ENCODE peak calls at places on chromosomes 2 and 18, in four cellular contexts. M is endodermal cell, G is pancreas, A is uterus. Q is an unnamed sample.
A peak's percentile ranks its signal among the peaks of the same experiment; 100 is the strongest.

GRCh38 chr2:240480834-240481623 is 45.6 kb downstream of the GPC1 start:
- DNase-seq in G (no peak), A (no peak), M (peak; percentile 36), Q (no peak)

GRCh38 chr2:236642584-236643291 is 73.1 kb downstream of the ACKR3 start:
- DNase-seq in G (no peak), A (peak; percentile 96), M (peak; percentile 66), Q (peak; percentile 86)

GRCh38 chr2:61763605-61764034 is 90.2 kb downstream of the FAM161A start:
- DNase-seq in G (peak; percentile 85), M (no peak), A (peak; percentile 81), Q (peak; percentile 81)

GRCh38 chr18:36325846-36326245 is 28.3 kb downstream of the FHOD3 start:
- DNase-seq in G (no peak), A (no peak), M (no peak), Q (no peak)

GRCh38 chr2:164777847-164778246 is 63.8 kb downstream of the COBLL1 start:
- DNase-seq in G (no peak), A (no peak), M (no peak), Q (no peak)

GRCh38 chr2:234995332-234996007 is 43.7 kb downstream of the SH3BP4 start:
- DNase-seq in A (no peak), M (no peak), G (no peak), Q (no peak)

GRCh38 chr18:29181151-29181901 is 1004.4 kb upstream of the CDH2 start:
- DNase-seq in G (no peak), A (peak; percentile 53), M (no peak), Q (no peak)

GRCh38 chr2:172909454-172909853 is 166.2 kb upstream of the MAP3K20 start:
- DNase-seq in M (no peak), G (no peak), A (no peak), Q (no peak)

GRCh38 chr2:25306767-25307368 is 34.9 kb downstream of the DNMT3A start:
- DNase-seq in A (no peak), G (no peak), M (no peak), Q (peak; percentile 57)

GRCh38 chr2:160269365-160269764 is 69.3 kb upstream of the ITGB6 start:
- DNase-seq in G (no peak), A (peak; percentile 22), M (no peak), Q (no peak)

GRCh38 chr18:63905361-63905760 is 2.4 kb upstream of the SERPINB10 start:
- DNase-seq in A (no peak), G (no peak), M (no peak), Q (no peak)

GRCh38 chr2:74391209-74391579 is 11.1 kb upstream of the DCTN1 start:
- DNase-seq in A (no peak), M (no peak), G (no peak), Q (no peak)

GRCh38 chr2:48723125-48723524 is 32.4 kb downstream of the LHCGR start:
- DNase-seq in G (no peak), A (no peak), M (no peak), Q (no peak)

GRCh38 chr18:3059272-3059671 is 46.3 kb upstream of the LPIN2 start:
- DNase-seq in M (no peak), A (no peak), G (no peak), Q (no peak)

GRCh38 chr18:5890606-5891360 is 4.5 kb downstream of the TMEM200C start:
- DNase-seq in G (peak; percentile 53), M (peak; percentile 87), A (no peak), Q (peak; percentile 29)

GRCh38 chr2:12931211-12931844 is 214.6 kb downstream of the TRIB2 start:
- DNase-seq in G (no peak), A (peak; percentile 28), M (no peak), Q (no peak)

GRCh38 chr2:71073475-71073874 is 5.0 kb downstream of the NAGK start:
- DNase-seq in A (no peak), M (peak; percentile 17), G (no peak), Q (no peak)

GRCh38 chr2:71072492-71072891 is 4.0 kb downstream of the NAGK start:
- DNase-seq in G (no peak), M (peak; percentile 21), A (no peak), Q (no peak)

GRCh38 chr2:71069376-71069775 is 928 bp downstream of the NAGK start:
- DNase-seq in G (no peak), A (no peak), M (no peak), Q (no peak)

GRCh38 chr2:71070294-71071025 is 2.0 kb downstream of the NAGK start:
- DNase-seq in M (peak; percentile 78), G (peak; percentile 41), A (no peak), Q (no peak)

GRCh38 chr2:71071681-71072398 is 3.4 kb downstream of the NAGK start:
- DNase-seq in G (no peak), M (peak; percentile 52), A (no peak), Q (peak; percentile 23)
- H3K36me3 ChIP-seq in G (peaks cover 11% of the 10 kb centered on the region), M (peaks cover 62% of the 10 kb centered on the region), A (no peaks in the 10 kb centered on the region), Q (peaks cover 43% of the 10 kb centered on the region)

GRCh38 chr2:127675335-127676261 is at the start of gene LIMS2:
- DNase-seq in G (no peak), M (peak; percentile 82), A (peak; percentile 70), Q (peak; percentile 68)
- TF ChIP-seq CTCF in G (no peak), M (peak; percentile 27), A (peak; percentile 28), Q (peak; percentile 45)

DNA sequence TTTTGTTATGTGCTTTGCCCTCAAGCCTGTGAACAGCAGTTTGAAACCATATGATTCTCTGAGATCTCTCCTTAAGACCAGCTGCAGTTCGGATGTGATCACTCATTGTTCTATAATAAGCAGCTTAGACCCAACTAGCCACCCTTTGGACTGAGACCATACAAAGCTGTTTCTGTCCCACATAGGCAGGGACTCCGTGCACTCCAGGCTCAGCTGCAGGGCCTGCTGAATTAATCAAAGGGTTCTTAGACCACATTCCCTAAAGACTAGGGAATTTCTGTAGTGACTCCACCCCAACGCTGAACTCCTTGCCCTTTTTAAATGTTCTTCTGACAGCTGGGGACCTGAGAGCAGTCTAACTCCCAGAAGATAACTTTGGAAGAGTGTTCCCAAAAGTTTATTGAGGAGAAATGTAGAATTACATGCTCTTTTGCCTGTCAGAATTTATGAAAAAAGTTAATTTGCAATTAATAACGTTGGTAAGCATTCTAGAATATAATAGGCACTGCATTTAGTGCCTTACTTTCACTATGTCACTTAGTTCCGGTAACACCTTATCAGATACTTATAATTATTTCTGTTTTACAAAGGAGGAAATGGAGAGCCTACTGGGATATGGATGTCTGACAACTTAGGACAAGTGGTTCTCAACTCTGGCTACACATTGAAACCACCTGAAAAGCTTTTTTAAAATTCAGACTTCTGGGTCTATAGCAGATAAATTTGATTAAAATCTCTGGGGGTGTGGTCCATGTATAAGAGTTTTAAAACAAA is 42.3 kb downstream of the GULP1 start:
- DNase-seq in A (no peak), G (no peak), M (no peak), Q (peak; percentile 26)
- H3K27ac ChIP-seq in A (no peak overlapping the region), G (no peak overlapping the region), M (peak overlapping the region; percentile 70), Q (peak overlapping the region; percentile 69)

DNA sequence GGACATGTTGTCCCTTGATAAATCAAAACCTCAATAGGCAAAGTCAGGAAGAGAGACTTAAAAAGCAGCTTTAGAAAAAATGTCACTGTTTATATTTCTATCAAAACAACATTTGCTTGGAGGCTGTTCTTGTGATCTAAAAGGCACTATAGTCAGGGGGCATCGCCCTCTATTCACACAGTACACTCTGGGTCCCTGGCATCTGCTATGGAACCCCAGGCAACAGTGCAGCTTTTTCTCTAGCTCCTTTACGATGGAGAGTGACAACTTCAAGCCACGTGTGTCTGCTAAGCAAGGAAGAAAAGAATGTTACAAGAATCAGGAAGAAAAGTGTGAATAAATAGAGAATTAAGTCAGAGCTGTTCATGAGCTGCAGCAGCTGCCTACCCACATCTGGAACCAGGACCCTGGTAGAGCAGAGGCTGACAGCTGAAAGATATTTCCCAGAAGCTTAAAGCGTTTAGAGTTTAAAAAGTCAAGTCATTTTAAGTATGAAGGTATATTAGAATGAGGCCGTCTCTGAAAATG is 11.2 kb downstream of the RND3 start:
- DNase-seq in G (no peak), A (no peak), M (no peak), Q (no peak)
- H3K36me3 ChIP-seq in G (no peaks in the 10 kb centered on the region), A (no peaks in the 10 kb centered on the region), M (no peaks in the 10 kb centered on the region), Q (peaks cover 12% of the 10 kb centered on the region)

GRCh38 chr2:199612509-199613130 is 154.9 kb upstream of the SATB2 start:
- DNase-seq in A (no peak), G (no peak), M (no peak), Q (no peak)
- TF ChIP-seq CTCF in A (no peak), G (no peak), M (no peak), Q (no peak)

GRCh38 chr2:30778611-30779010 is 28.6 kb downstream of the CAPN13 start:
- DNase-seq in A (no peak), M (no peak), G (no peak), Q (no peak)

GRCh38 chr2:30776831-30777652 is 30.2 kb downstream of the CAPN13 start:
- DNase-seq in G (no peak), A (no peak), M (peak; percentile 40), Q (no peak)

GRCh38 chr2:30780776-30781330 is 26.4 kb downstream of the CAPN13 start:
- DNase-seq in A (no peak), G (no peak), M (peak; percentile 30), Q (no peak)

GRCh38 chr2:30775833-30776232 is 31.4 kb downstream of the CAPN13 start:
- DNase-seq in A (no peak), M (peak; percentile 38), G (no peak), Q (no peak)

DNA sequence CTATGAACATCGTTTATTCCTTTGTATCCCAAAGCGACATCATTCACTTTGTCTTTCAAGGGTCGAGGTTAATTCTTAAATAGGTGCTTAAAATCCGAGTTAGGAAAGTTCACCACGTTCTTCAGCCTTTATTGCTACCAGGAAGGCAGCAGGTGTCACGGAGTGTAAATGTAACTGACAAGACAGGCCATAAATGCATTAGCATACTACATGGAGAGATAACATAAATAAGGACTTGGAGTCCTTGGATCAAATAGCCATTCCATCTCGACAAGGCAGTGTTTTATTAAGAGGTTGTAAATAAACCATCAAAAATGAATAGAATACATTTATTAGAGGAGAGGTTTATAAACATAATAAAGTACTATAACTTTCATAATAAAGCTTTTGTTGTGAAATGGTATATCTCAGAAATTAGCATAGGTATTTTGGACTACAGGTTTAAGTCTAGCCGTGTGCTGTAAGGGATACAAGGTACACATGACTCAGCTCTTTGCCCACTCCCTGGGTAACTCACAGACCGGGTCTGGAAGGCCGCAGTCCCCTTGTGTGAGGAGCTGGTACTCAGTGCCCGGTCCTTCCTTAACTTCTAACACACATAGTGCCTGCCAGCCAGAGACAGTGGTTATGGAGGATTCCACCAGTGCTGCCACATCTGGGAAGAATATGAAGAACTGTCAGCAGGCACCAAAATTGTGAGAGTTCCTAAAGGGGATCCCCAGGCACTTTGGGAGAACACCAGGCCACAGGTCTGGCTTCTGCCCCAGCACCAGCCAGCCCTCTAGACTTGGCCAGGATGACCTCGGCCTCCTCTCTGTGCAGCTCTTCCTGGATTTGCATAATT is 29.4 kb downstream of the CAPN13 start:
- DNase-seq in M (peak; percentile 16), A (no peak), G (no peak), Q (no peak)
- H3K27ac ChIP-seq in M (no peak overlapping the region), A (no peak overlapping the region), G (no peak overlapping the region), Q (no peak overlapping the region)

DNA sequence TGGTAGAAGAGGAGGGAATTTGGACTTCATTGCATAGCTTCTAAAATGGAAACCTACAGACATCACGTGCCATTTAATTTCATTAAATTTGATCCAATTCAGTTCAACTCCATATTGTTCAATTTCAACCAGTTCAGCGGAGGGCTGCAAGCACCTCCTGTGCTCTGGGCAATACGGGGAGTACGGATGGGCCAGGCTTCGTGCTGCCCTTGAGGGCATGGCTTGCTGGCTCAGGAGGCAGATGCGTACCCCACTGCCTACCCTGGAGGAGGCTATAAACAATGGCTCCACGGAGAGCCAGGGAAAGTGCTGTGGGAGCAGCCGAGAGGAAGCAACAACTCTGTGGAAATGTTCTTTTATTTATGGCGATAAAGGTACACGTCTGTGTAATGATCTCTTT is 261.8 kb downstream of the DCDC2C start:
- DNase-seq in A (no peak), M (no peak), G (no peak), Q (no peak)
- H3K36me3 ChIP-seq in A (no peaks in the 10 kb centered on the region), M (no peaks in the 10 kb centered on the region), G (no peaks in the 10 kb centered on the region), Q (no peaks in the 10 kb centered on the region)

Q was measured in left ventricle myocardium inferior.